ENCODE peak calls at places on chromosomes 11 and 22, in six cellular contexts. Q is HCT116, Z is SK-N-SH, C is HepG2, R is GM12878, K is K562. E is an unnamed sample. For H3K4me1, the result is how much of the 10 kb centered on the place peaks cover.

GRCh38 chr22:43823911-43824665 is 12.0 kb upstream of the EFCAB6 start:
- DNase-seq in K (no peak), R (no peak), C (no peak), Q (no peak), Z (no peak), E (no peak)

GRCh38 chr11:111312076-111312475 is 13.7 kb downstream of the POU2AF3 start:
- DNase-seq in K (no peak), R (no peak), C (no peak), Z (no peak), Q (no peak), E (no peak)

GRCh38 chr11:64389851-64390250 is 30.9 kb downstream of the RPS6KA4 start:
- DNase-seq in C (no peak), R (no peak), Q (no peak), Z (no peak), K (no peak), E (no peak)

GRCh38 chr11:9498457-9499078 is 37.8 kb downstream of the ZNF143 start:
- DNase-seq in C (peak), K (no peak), R (no peak), Q (no peak), Z (no peak), E (no peak)

GRCh38 chr11:3946445-3947017 is 91.1 kb downstream of the STIM1 start:
- DNase-seq in C (no peak), K (no peak), Q (no peak), R (no peak), Z (no peak), E (no peak)

GRCh38 chr11:117620659-117621058 is 176.4 kb downstream of the DSCAML1 start:
- DNase-seq in C (no peak), Z (no peak), Q (no peak), R (no peak), K (no peak), E (no peak)

GRCh38 chr11:69125861-69126260 is 29.9 kb upstream of the SMIM38 start:
- DNase-seq in Z (no peak), K (no peak), R (no peak), Q (no peak), C (no peak), E (no peak)

GRCh38 chr11:69870772-69871171 is 51.6 kb upstream of the FGF3 start:
- DNase-seq in R (no peak), Q (no peak), Z (no peak), K (no peak), C (no peak), E (no peak)

GRCh38 chr11:105910095-105910715 is 111.8 kb downstream of the MSANTD4 start:
- DNase-seq in Z (no peak), R (no peak), C (no peak), K (no peak), Q (no peak), E (peak)

GRCh38 chr11:73194593-73194992 is 23.5 kb upstream of the P2RY2 start:
- DNase-seq in K (no peak), C (no peak), Q (no peak), R (no peak), Z (no peak), E (no peak)

GRCh38 chr11:11772865-11773515 is 68.8 kb upstream of the USP47 start:
- DNase-seq in R (no peak), Q (no peak), Z (no peak), K (no peak), C (no peak), E (no peak)

GRCh38 chr11:87076260-87076783 is 38.6 kb downstream of the TMEM135 start:
- DNase-seq in Q (no peak), K (no peak), C (no peak), R (no peak), Z (no peak), E (no peak)

GRCh38 chr11:71913716-71914115 is 14.7 kb downstream of the XNDC1N start:
- DNase-seq in Z (no peak), R (no peak), C (no peak), Q (no peak), K (no peak), E (no peak)

GRCh38 chr22:46614070-46614931 is 5.9 kb upstream of the GRAMD4 start:
- DNase-seq in K (no peak), Q (no peak), R (peak), C (no peak), Z (no peak), E (no peak)

GRCh38 chr11:11620966-11621880 is 582 bp downstream of the GALNT18 start:
- DNase-seq in K (no peak), C (no peak), Z (peak), R (no peak), Q (no peak), E (no peak)

GRCh38 chr11:122360875-122361274 is 244.9 kb upstream of the BLID start:
- DNase-seq in K (no peak), C (no peak), Q (no peak), R (no peak), Z (no peak), E (no peak)

GRCh38 chr11:48052183-48053040 is 72.1 kb downstream of the PTPRJ start:
- DNase-seq in Q (peak), R (no peak), Z (no peak), C (no peak), K (no peak), E (no peak)

GRCh38 chr22:16975155-16975885 is 32.7 kb downstream of the GAB4 start:
- DNase-seq in Z (no peak), Q (no peak), C (no peak), R (no peak), K (no peak), E (no peak)

GRCh38 chr11:37988031-37988430 is 1390.0 kb upstream of the RAG2 start:
- DNase-seq in Q (no peak), R (no peak), C (no peak), K (no peak), Z (peak), E (no peak)

GRCh38 chr22:39674536-39674935 is 104.0 kb downstream of the CACNA1I start:
- DNase-seq in R (no peak), K (no peak), Z (no peak), C (no peak), Q (no peak), E (no peak)

GRCh38 chr11:120229451-120230424 is 10.2 kb upstream of the POU2F3 start:
- DNase-seq in Q (no peak), K (peak), Z (peak), C (peak), R (no peak), E (no peak)

GRCh38 chr11:15186146-15186545 is 71.4 kb downstream of the INSC start:
- DNase-seq in Q (no peak), Z (no peak), R (no peak), K (no peak), C (no peak), E (no peak)

GRCh38 chr22:21641417-21641794 is 696 bp upstream of the SDF2L1 start:
- DNase-seq in C (peak), Z (peak), R (no peak), K (peak), Q (no peak), E (no peak)

GRCh38 chr11:117309310-117309709 is 6.7 kb downstream of the BACE1 start:
- DNase-seq in Q (no peak), Z (no peak), R (no peak), K (no peak), C (no peak), E (no peak)

GRCh38 chr11:58963551-58964075 is 24.3 kb downstream of the GLYATL1 start:
- DNase-seq in Z (peak), R (no peak), C (no peak), Q (no peak), K (peak), E (no peak)

GRCh38 chr11:2314136-2314524 is 12.3 kb downstream of the TSPAN32 start:
- DNase-seq in K (no peak), C (no peak), Q (no peak), Z (no peak), R (no peak), E (no peak)

GRCh38 chr11:116312560-116313340 is 460.0 kb downstream of the BUD13 start:
- DNase-seq in R (no peak), Z (peak), K (no peak), Q (no peak), C (no peak), E (no peak)

GRCh38 chr11:15101072-15101701 is 13.5 kb upstream of the INSC start:
- DNase-seq in Z (peak), K (peak), C (peak), Q (peak), R (no peak), E (peak)

GRCh38 chr11:130170345-130170744 is 10.8 kb downstream of the ST14 start:
- DNase-seq in K (no peak), C (no peak), Z (no peak), Q (no peak), R (no peak), E (no peak)

GRCh38 chr11:117750916-117751773 is 45.9 kb downstream of the DSCAML1 start:
- DNase-seq in Q (no peak), K (no peak), Z (no peak), R (no peak), C (no peak), E (no peak)

GRCh38 chr11:34065505-34066203 is 14.1 kb downstream of the CAPRIN1 start:
- DNase-seq in Z (no peak), C (no peak), K (no peak), Q (no peak), R (no peak), E (no peak)

GRCh38 chr11:20337526-20338154 is 25.9 kb upstream of the HTATIP2 start:
- DNase-seq in Z (peak), R (no peak), K (peak), Q (peak), C (peak), E (no peak)

GRCh38 chr11:58395581-58395980 is 11.1 kb downstream of the OR5B3 start:
- DNase-seq in Z (no peak), R (no peak), Q (no peak), C (no peak), K (no peak), E (no peak)

GRCh38 chr22:44505796-44506354 is 7.8 kb upstream of the RTL6 start:
- DNase-seq in R (no peak), Z (no peak), C (no peak), Q (no peak), K (no peak), E (no peak)

GRCh38 chr11:2521081-2521480 is 76.3 kb downstream of the KCNQ1 start:
- DNase-seq in C (no peak), K (no peak), R (no peak), Z (no peak), Q (no peak), E (no peak)

GRCh38 chr22:46390652-46391301 is 55.3 kb downstream of the TRMU start:
- DNase-seq in C (peak), K (peak), Q (no peak), Z (peak), R (no peak), E (no peak)

GRCh38 chr11:115279831-115280761 is 224.1 kb downstream of the CADM1 start:
- DNase-seq in K (no peak), Z (no peak), R (no peak), C (peak), Q (no peak), E (no peak)

GRCh38 chr22:39282642-39283311 is 36.6 kb downstream of the RPL3 start:
- DNase-seq in K (peak), Q (no peak), C (no peak), Z (no peak), R (no peak), E (no peak)

DNA sequence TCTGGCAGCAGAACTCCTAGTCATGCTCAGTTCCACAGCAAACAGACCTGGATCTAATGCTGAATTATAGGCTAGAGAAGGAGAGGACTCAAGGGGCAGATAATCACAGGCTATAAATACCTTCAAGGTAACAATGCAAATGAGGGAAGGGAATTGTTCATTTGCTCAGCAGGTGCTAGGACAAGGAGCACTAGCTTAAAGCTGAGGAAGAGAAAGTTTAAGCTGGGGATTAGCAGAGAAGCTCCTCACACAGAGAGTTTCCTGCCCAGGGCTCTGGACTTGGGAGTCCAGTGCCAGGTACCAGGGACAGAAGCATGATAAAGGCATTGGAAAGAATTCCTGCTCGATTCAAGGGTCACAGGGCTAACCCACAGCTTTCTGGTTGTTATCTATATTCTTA is 509.9 kb downstream of the NTM start:
- DNase-seq in K (no peak), Q (no peak), R (no peak), C (no peak), Z (no peak), E (no peak)
- H3K27ac ChIP-seq in K (no peak), Q (no peak), R (no peak), C (no peak), Z (no peak), E (no peak)

GRCh38 chr11:125165111-125165663 is 636 bp downstream of the PKNOX2 start:
- DNase-seq in C (no peak), Q (no peak), R (no peak), Z (peak), K (no peak), E (no peak)

GRCh38 chr11:125166903-125167291 is 2.3 kb downstream of the PKNOX2 start:
- DNase-seq in C (no peak), Q (no peak), R (no peak), K (no peak), Z (no peak), E (no peak)

GRCh38 chr11:125164422-125165110 is at the start of gene PKNOX2:
- DNase-seq in C (peak), Z (peak), Q (peak), K (peak), R (no peak), E (no peak)

GRCh38 chr11:125166347-125166841 is 1.8 kb downstream of the PKNOX2 start:
- DNase-seq in C (no peak), R (no peak), Q (no peak), K (no peak), Z (peak), E (no peak)

DNA sequence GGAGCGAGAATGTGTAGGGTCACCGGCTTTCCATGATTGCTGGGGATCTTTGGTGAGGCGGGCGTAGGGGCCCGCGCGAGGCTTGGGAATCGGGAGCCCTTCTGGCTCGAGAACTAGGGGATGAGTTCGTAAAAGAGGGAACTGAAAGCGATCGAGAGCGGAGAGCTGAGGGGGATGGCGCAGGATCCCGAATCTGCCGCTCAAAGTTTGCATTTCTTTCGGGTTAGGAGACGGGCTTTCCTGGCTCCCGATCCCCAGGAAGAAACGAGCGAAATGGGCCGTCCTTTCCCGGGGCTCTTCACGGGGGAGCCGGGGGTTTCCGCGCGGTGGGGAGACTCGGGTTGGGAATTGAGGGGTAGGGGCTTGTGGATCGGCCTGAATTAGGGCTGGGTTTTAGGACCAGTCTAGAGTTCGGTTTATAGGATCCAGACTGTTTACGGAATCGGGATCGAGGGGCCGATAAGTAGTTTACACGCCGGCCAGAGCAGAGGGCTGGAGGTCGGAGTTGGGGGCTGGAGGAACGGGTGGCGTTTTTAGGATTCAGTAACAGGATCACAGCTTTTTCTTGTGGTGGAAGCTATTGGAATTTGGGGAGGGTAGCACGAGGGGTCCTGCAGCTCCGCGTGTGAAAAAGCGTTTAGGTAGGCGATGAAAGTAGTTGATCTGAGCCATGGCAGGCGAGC is 1.3 kb downstream of the PKNOX2 start:
- DNase-seq in Q (no peak), K (no peak), R (no peak), Z (no peak), C (no peak), E (no peak)
- TF ChIP-seq SIN3A in Q (no peak), K (no peak), R (no peak), Z (no peak), C (no peak), E (no peak)

GRCh38 chr11:67242548-67242947 is 23.7 kb upstream of the GRK2 start:
- DNase-seq in Z (no peak), R (no peak), C (no peak), Q (no peak), K (no peak), E (no peak)

GRCh38 chr11:67238894-67239794 is 27.1 kb upstream of the GRK2 start:
- DNase-seq in C (no peak), Q (no peak), R (no peak), K (peak), Z (no peak), E (no peak)

GRCh38 chr11:67237574-67237973 is 28.7 kb upstream of the GRK2 start:
- DNase-seq in K (no peak), R (no peak), Z (no peak), C (no peak), Q (no peak), E (no peak)

GRCh38 chr11:67239795-67240574 is 26.3 kb upstream of the GRK2 start:
- DNase-seq in R (peak), Z (peak), K (peak), Q (peak), C (peak), E (peak)

DNA sequence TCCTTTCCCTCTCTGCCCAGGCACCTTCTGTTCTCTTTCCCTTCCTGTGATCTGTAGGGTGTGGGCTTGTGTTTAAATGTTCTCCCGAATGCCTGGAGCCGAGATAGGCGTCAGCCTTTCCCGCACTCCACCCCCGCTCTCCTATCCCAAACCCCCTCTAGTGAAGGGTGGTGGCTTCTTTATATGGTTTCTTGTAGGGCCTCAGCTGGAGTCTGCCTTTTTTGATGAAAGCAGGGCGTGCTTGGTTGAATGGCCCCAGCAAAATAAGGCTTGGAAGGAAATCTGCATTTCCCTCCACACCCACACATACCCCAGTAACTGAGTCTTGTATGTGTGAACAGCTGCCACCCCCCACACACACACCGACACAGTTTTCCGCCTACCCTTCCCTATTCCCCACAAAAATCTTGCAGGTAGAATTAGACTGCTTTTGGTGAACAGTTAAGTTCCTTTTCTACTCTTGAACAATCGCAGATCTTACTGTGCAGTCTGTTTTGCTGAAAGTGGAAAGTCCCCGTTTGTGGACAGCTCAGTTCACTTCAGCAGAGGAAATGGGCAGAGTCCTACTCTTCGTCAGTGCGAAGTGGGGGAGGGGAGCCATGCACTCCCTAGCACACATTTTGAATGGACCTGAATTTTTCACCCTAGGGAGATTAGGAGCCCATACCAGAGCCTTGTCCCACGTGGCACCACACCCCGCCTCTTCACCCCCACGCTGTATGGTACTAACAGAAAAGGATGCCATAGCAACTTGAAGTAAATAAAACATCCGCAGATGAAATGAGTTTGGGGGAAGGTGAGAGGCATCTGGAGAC is 25.5 kb upstream of the GRK2 start:
- DNase-seq in C (peak), Z (peak), Q (no peak), K (peak), R (peak), E (no peak)
- H3K4me1 ChIP-seq in C (under half), Z (under half), Q (under half), K (under half), R (under half), E (under half)

GRCh38 chr11:83257638-83258229 is 28.4 kb downstream of the CCDC90B start:
- DNase-seq in Z (no peak), K (no peak), Q (no peak), R (no peak), C (peak), E (peak)
- H3K27ac ChIP-seq in Z (no peak), K (no peak), Q (no peak), R (no peak), C (peak), E (no peak)

DNA sequence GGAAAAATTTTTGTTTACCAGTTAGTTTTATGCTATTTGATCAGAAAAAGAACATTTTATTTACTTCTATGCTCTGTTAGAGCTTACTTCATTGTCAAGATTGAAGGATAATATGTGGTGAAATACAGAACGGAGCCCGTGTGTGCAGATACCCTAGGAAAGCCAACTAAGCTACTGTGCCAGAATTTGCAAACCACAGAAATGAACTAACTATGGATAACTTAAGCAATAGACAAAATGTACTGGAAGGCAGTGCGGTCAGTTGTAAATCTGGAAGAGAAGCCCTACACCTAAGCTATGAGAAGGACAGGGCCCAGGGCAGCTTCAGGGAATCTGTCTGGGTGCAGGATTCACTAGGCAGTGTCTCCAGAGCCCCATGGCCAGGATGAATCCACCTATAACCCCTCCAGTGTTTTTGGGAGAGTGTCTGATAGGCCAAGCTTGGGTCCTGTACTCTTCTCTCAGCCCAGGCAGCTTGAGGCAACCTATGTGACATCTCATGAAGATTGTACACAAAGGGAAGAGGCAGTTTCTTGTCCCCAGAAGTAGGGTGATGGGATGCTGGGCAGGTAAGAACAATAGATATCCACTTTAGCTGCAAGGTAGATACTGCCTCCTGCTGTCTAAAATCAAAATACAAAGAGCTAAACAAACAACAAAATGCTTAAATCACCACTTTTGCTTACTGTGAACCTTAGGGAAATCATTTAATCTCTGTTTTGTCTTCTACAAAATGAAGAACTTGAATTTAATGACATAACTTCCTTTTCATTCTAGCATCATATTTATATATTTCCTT is 12.1 kb downstream of the MMP7 start:
- DNase-seq in Z (no peak), C (no peak), K (peak), Q (no peak), R (no peak), E (no peak)
- TF ChIP-seq SIN3A in Z (no peak), C (no peak), K (no peak), Q (no peak), R (no peak), E (no peak)